ENCODE peak calls at places on chromosomes 12 and 14, in eight cellular contexts. R is kidney epithelial cell, V is tibial artery, Y is right lobe of liver, W is left ventricle myocardium inferior, O is foreskin fibroblast, U is fibroblast of mammary gland, P is upper lobe of right lung. M is an unnamed sample.

GRCh38 chr14:64723691-64724577 is 19.7 kb downstream of the PLEKHG3 start:
- DNase-seq in R (no peak), V (no peak), Y (peak; percentile 4), W (peak; percentile 4), O (no peak), U (peak; percentile 11), P (peak; percentile 50), M (no peak)

GRCh38 chr14:59161571-59162175 is 26.8 kb upstream of the DAAM1 start:
- DNase-seq in R (peak; percentile 69), V (peak; percentile 22), Y (no peak), W (no peak), O (peak; percentile 52), U (peak; percentile 80), P (no peak), M (no peak)

GRCh38 chr14:68677901-68678300 is 115.0 kb downstream of the ZFP36L1 start:
- DNase-seq in R (no peak), V (no peak), Y (no peak), W (no peak), O (no peak), U (no peak), P (no peak), M (no peak)

GRCh38 chr14:31257244-31257553 is 49.6 kb upstream of the HECTD1 start:
- DNase-seq in R (no peak), V (no peak), Y (no peak), W (no peak), O (no peak), U (no peak), P (no peak), M (no peak)

GRCh38 chr14:100872641-100873071 is 30.9 kb downstream of the RTL1 start:
- DNase-seq in R (no peak), V (no peak), Y (no peak), W (peak; percentile 8), O (no peak), U (no peak), P (peak; percentile 33), M (no peak)

GRCh38 chr12:32365473-32366064 is 33.8 kb upstream of the FGD4 start:
- DNase-seq in R (peak; percentile 29), V (peak; percentile 37), Y (no peak), W (peak; percentile 23), O (peak; percentile 70), U (peak; percentile 81), P (no peak), M (peak; percentile 50)

GRCh38 chr12:10122689-10123088 is 7.3 kb downstream of the CLEC7A start:
- DNase-seq in R (no peak), V (no peak), Y (no peak), W (no peak), O (no peak), U (no peak), P (no peak), M (no peak)

GRCh38 chr12:54967461-54967860 is 17.1 kb downstream of the TESPA1 start:
- DNase-seq in R (no peak), V (no peak), Y (no peak), W (no peak), O (no peak), U (peak; percentile 6), P (no peak), M (no peak)

GRCh38 chr14:77238356-77238755 is 32.6 kb downstream of the NGB start:
- DNase-seq in R (no peak), V (no peak), Y (no peak), W (no peak), O (no peak), U (no peak), P (no peak), M (no peak)

GRCh38 chr14:95196826-95197497 is 39.6 kb upstream of the DICER1 start:
- DNase-seq in R (no peak), V (no peak), Y (no peak), W (no peak), O (no peak), U (no peak), P (no peak), M (no peak)

GRCh38 chr14:95195031-95195430 is 37.7 kb upstream of the DICER1 start:
- DNase-seq in R (no peak), V (no peak), Y (no peak), W (no peak), O (no peak), U (no peak), P (no peak), M (no peak)

GRCh38 chr14:95197498-95198010 is 40.2 kb upstream of the DICER1 start:
- DNase-seq in R (no peak), V (no peak), Y (no peak), W (no peak), O (no peak), U (no peak), P (no peak), M (peak; percentile 56)

GRCh38 chr14:95198320-95198719 is 41.0 kb upstream of the DICER1 start:
- DNase-seq in R (no peak), V (no peak), Y (no peak), W (no peak), O (no peak), U (no peak), P (no peak), M (no peak)

GRCh38 chr14:95196268-95196667 is 38.9 kb upstream of the DICER1 start:
- DNase-seq in R (no peak), V (no peak), Y (no peak), W (no peak), O (no peak), U (no peak), P (no peak), M (no peak)
- TF ChIP-seq CTCF in R (no peak), V (no peak), Y (peak; percentile 14), W (peak; percentile 54), O (no peak), U (peak; percentile 14), P (peak; percentile 47), M (no peak)

GRCh38 chr12:122523846-122524718 is 2.7 kb downstream of the RSRC2 start:
- DNase-seq in R (no peak), V (no peak), Y (no peak), W (no peak), O (no peak), U (no peak), P (no peak), M (peak; percentile 31)

GRCh38 chr12:122520676-122521075 is 6.1 kb downstream of the RSRC2 start:
- DNase-seq in R (no peak), V (no peak), Y (no peak), W (no peak), O (no peak), U (no peak), P (no peak), M (no peak)

GRCh38 chr12:122526683-122527477 is at the start of the genes KNTC1 and RSRC2:
- DNase-seq in R (peak; percentile 98), V (peak; percentile 99), Y (peak; percentile 95), W (peak; percentile 96), O (peak; percentile 99), U (peak; percentile 100), P (peak; percentile 97), M (peak; percentile 99)

GRCh38 chr12:122519418-122519817 is 7.3 kb downstream of the RSRC2 start:
- DNase-seq in R (no peak), V (no peak), Y (no peak), W (no peak), O (no peak), U (no peak), P (no peak), M (no peak)

DNA sequence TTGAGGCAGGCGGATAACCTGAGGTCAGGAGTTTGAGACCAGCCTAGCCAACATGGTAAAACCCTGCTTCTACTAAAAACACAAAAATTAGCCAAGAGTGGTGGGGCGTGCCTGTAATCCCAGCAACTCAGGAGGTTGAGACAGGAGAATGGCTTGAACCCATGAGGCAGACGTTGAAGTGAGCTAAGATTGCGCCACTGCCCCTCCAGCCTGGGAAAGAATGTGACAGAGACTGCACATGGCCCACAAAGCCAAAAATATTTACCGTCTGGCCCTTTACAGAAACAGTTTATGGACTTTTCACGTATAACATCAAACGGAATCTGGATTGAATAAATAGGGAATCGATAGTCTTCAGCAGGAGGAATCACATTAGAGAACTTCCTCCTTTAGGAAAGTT is 3.5 kb downstream of the RSRC2 start:
- DNase-seq in R (no peak), V (no peak), Y (no peak), W (no peak), O (peak; percentile 63), U (peak; percentile 81), P (no peak), M (no peak)
- H3K4me3 ChIP-seq in R (peak overlapping the region; percentile 14), V (peak overlapping the region; percentile 58), Y (no peak overlapping the region), W (peak overlapping the region; percentile 75), O (peak overlapping the region; percentile 56), U (no peak overlapping the region), P (peak overlapping the region; percentile 58), M (peak overlapping the region; percentile 95)

GRCh38 chr12:74641694-74642093 is 104.1 kb downstream of the ATXN7L3B start:
- DNase-seq in R (no peak), V (no peak), Y (no peak), W (no peak), O (no peak), U (no peak), P (no peak), M (no peak)

GRCh38 chr12:74644681-74645080 is 107.0 kb downstream of the ATXN7L3B start:
- DNase-seq in R (no peak), V (no peak), Y (no peak), W (no peak), O (no peak), U (no peak), P (no peak), M (no peak)

GRCh38 chr12:74646831-74647230 is 109.2 kb downstream of the ATXN7L3B start:
- DNase-seq in R (no peak), V (no peak), Y (no peak), W (no peak), O (no peak), U (no peak), P (no peak), M (no peak)

GRCh38 chr12:74641262-74641661 is 103.6 kb downstream of the ATXN7L3B start:
- DNase-seq in R (no peak), V (no peak), Y (no peak), W (no peak), O (no peak), U (no peak), P (no peak), M (no peak)

DNA sequence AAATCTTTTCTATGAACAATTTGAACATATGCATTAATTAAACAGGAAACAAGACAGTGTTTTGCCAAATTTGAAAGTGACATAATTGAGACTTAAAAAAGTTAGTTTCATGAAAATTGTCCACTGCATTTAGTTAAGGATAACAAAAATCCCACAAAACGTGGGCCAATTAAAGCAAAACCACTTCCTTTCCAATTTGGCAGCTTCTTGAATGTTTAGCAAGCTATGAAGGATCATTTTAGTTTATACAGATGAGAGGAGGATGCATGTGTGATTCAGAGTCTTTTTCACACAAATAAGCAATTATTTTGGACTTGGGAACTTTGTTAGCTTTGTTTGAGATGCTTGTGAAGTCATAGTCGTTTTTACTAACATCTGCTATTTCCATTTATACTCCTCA is 109.6 kb downstream of the ATXN7L3B start:
- DNase-seq in R (no peak), V (no peak), Y (no peak), W (no peak), O (no peak), U (no peak), P (no peak), M (no peak)
- TF ChIP-seq CTCF in R (no peak), V (no peak), Y (no peak), W (no peak), O (no peak), U (no peak), P (no peak), M (no peak)

DNA sequence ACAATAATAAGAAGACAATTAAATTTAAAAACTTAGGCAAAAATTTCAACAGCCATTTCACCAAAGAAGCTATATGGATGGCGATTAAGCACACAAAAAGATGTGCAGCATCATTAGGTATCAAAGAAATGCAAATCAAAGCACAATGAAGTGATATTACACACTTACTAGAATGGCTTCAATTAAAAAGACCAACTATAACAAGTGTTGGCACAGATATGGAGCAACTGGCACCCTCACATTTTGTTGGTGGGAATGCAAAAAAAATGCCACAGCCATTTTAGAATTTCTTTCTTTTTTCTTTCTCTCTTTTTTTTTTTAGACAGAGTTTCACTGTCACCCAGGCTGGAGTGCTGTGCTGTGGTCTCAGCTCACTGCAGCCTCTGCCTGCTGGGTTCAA is 1.9 kb upstream of the PRDM4 start:
- DNase-seq in R (no peak), V (no peak), Y (no peak), W (no peak), O (no peak), U (no peak), P (no peak), M (no peak)
- H3K4me3 ChIP-seq in R (no peak overlapping the region), V (no peak overlapping the region), Y (no peak overlapping the region), W (no peak overlapping the region), O (no peak overlapping the region), U (no peak overlapping the region), P (no peak overlapping the region), M (no peak overlapping the region)

M was measured in LNCaP clone FGC.